ENCODE peak calls at places on chromosomes 3 and 15, in nine cellular contexts. One of them, this sample, is unnamed.
A peak's percentile ranks its signal among the peaks of the same experiment; 100 is the strongest.

GRCh38 chr3:191329654-191330308 is 545 bp downstream of the UTS2B start:
- DNase-seq in neural progenitor cell: peak; percentile 61
- DNase-seq in endothelial cell of umbilical vein: peak; percentile 73
- DNase-seq in fibroblast of lung: peak; percentile 72
- DNase-seq in effector memory CD4-positive, alpha-beta T cell: no peak
- DNase-seq in CD8-positive, alpha-beta T cell: no peak
- DNase-seq in tibial artery: peak; percentile 34
- DNase-seq in SK-N-SH: no peak
- DNase-seq in GM23248: peak; percentile 74
- DNase-seq in this sample: peak; percentile 19

GRCh38 chr15:60328852-60329443 is 68.8 kb downstream of the ANXA2 start:
- DNase-seq in neural progenitor cell: peak; percentile 41
- DNase-seq in endothelial cell of umbilical vein: peak; percentile 40
- DNase-seq in fibroblast of lung: no peak
- DNase-seq in effector memory CD4-positive, alpha-beta T cell: no peak
- DNase-seq in CD8-positive, alpha-beta T cell: peak; percentile 15
- DNase-seq in tibial artery: no peak
- DNase-seq in SK-N-SH: peak; percentile 36
- DNase-seq in GM23248: peak; percentile 63
- DNase-seq in this sample: no peak

GRCh38 chr3:169044341-169045113 is 619.0 kb downstream of the MECOM start:
- DNase-seq in neural progenitor cell: no peak
- DNase-seq in endothelial cell of umbilical vein: peak; percentile 66
- DNase-seq in fibroblast of lung: peak; percentile 89
- DNase-seq in effector memory CD4-positive, alpha-beta T cell: no peak
- DNase-seq in CD8-positive, alpha-beta T cell: no peak
- DNase-seq in tibial artery: no peak
- DNase-seq in SK-N-SH: no peak
- DNase-seq in GM23248: peak; percentile 92
- DNase-seq in this sample: no peak

GRCh38 chr3:107973152-107973551 is 117.7 kb downstream of the CD47 start:
- DNase-seq in neural progenitor cell: no peak
- DNase-seq in endothelial cell of umbilical vein: no peak
- DNase-seq in fibroblast of lung: no peak
- DNase-seq in effector memory CD4-positive, alpha-beta T cell: no peak
- DNase-seq in CD8-positive, alpha-beta T cell: no peak
- DNase-seq in tibial artery: no peak
- DNase-seq in SK-N-SH: no peak
- DNase-seq in GM23248: peak; percentile 44
- DNase-seq in this sample: no peak

GRCh38 chr15:71011503-71012155 is 103.6 kb upstream of the THSD4 start:
- DNase-seq in neural progenitor cell: peak; percentile 51
- DNase-seq in endothelial cell of umbilical vein: peak; percentile 56
- DNase-seq in fibroblast of lung: peak; percentile 69
- DNase-seq in effector memory CD4-positive, alpha-beta T cell: no peak
- DNase-seq in CD8-positive, alpha-beta T cell: no peak
- DNase-seq in tibial artery: no peak
- DNase-seq in SK-N-SH: peak; percentile 6
- DNase-seq in GM23248: peak; percentile 83
- DNase-seq in this sample: no peak

GRCh38 chr15:69595009-69595825 is 142.6 kb downstream of the RPLP1 start:
- DNase-seq in neural progenitor cell: no peak
- DNase-seq in endothelial cell of umbilical vein: no peak
- DNase-seq in fibroblast of lung: peak; percentile 51
- DNase-seq in effector memory CD4-positive, alpha-beta T cell: no peak
- DNase-seq in CD8-positive, alpha-beta T cell: no peak
- DNase-seq in tibial artery: peak; percentile 82
- DNase-seq in SK-N-SH: no peak
- DNase-seq in GM23248: no peak
- DNase-seq in this sample: no peak

GRCh38 chr3:52528596-52529375 is 4.9 kb downstream of the NT5DC2 start:
- DNase-seq in neural progenitor cell: peak; percentile 1
- DNase-seq in endothelial cell of umbilical vein: no peak
- DNase-seq in fibroblast of lung: no peak
- DNase-seq in effector memory CD4-positive, alpha-beta T cell: no peak
- DNase-seq in CD8-positive, alpha-beta T cell: no peak
- DNase-seq in tibial artery: peak; percentile 19
- DNase-seq in SK-N-SH: no peak
- DNase-seq in GM23248: no peak
- DNase-seq in this sample: no peak

GRCh38 chr15:100057281-100057680 is 284.5 kb downstream of the ADAMTS17 start:
- DNase-seq in neural progenitor cell: no peak
- DNase-seq in endothelial cell of umbilical vein: no peak
- DNase-seq in fibroblast of lung: no peak
- DNase-seq in effector memory CD4-positive, alpha-beta T cell: no peak
- DNase-seq in CD8-positive, alpha-beta T cell: no peak
- DNase-seq in tibial artery: no peak
- DNase-seq in SK-N-SH: no peak
- DNase-seq in GM23248: no peak
- DNase-seq in this sample: no peak

GRCh38 chr3:101383156-101383575 is 62.8 kb upstream of the IMPG2 start:
- DNase-seq in neural progenitor cell: peak; percentile 54
- DNase-seq in endothelial cell of umbilical vein: no peak
- DNase-seq in fibroblast of lung: peak; percentile 29
- DNase-seq in effector memory CD4-positive, alpha-beta T cell: no peak
- DNase-seq in CD8-positive, alpha-beta T cell: no peak
- DNase-seq in tibial artery: no peak
- DNase-seq in SK-N-SH: no peak
- DNase-seq in GM23248: no peak
- DNase-seq in this sample: no peak

GRCh38 chr3:183517656-183518055 is 37.9 kb downstream of the KLHL6 start:
- DNase-seq in neural progenitor cell: no peak
- DNase-seq in endothelial cell of umbilical vein: no peak
- DNase-seq in fibroblast of lung: no peak
- DNase-seq in effector memory CD4-positive, alpha-beta T cell: no peak
- DNase-seq in CD8-positive, alpha-beta T cell: no peak
- DNase-seq in tibial artery: no peak
- DNase-seq in SK-N-SH: no peak
- DNase-seq in GM23248: no peak
- DNase-seq in this sample: no peak

GRCh38 chr3:108345492-108346205 is 49.3 kb downstream of the HHLA2 start:
- DNase-seq in neural progenitor cell: no peak
- DNase-seq in endothelial cell of umbilical vein: no peak
- DNase-seq in fibroblast of lung: peak; percentile 53
- DNase-seq in effector memory CD4-positive, alpha-beta T cell: no peak
- DNase-seq in CD8-positive, alpha-beta T cell: no peak
- DNase-seq in tibial artery: no peak
- DNase-seq in SK-N-SH: no peak
- DNase-seq in GM23248: no peak
- DNase-seq in this sample: no peak

GRCh38 chr3:38646062-38646461 is 3.4 kb downstream of the SCN5A start:
- DNase-seq in neural progenitor cell: no peak
- DNase-seq in endothelial cell of umbilical vein: no peak
- DNase-seq in fibroblast of lung: no peak
- DNase-seq in effector memory CD4-positive, alpha-beta T cell: no peak
- DNase-seq in CD8-positive, alpha-beta T cell: peak; percentile 1
- DNase-seq in tibial artery: no peak
- DNase-seq in SK-N-SH: peak; percentile 4
- DNase-seq in GM23248: no peak
- DNase-seq in this sample: no peak

GRCh38 chr3:122629763-122630162 is 50.9 kb upstream of the PARP14 start:
- DNase-seq in neural progenitor cell: no peak
- DNase-seq in endothelial cell of umbilical vein: no peak
- DNase-seq in fibroblast of lung: no peak
- DNase-seq in effector memory CD4-positive, alpha-beta T cell: no peak
- DNase-seq in CD8-positive, alpha-beta T cell: no peak
- DNase-seq in tibial artery: no peak
- DNase-seq in SK-N-SH: no peak
- DNase-seq in GM23248: no peak
- DNase-seq in this sample: no peak

GRCh38 chr15:63277893-63278505 is 594 bp downstream of the APH1B start:
- DNase-seq in neural progenitor cell: peak; percentile 5
- DNase-seq in endothelial cell of umbilical vein: peak; percentile 8
- DNase-seq in fibroblast of lung: no peak
- DNase-seq in effector memory CD4-positive, alpha-beta T cell: no peak
- DNase-seq in CD8-positive, alpha-beta T cell: no peak
- DNase-seq in tibial artery: no peak
- DNase-seq in SK-N-SH: no peak
- DNase-seq in GM23248: peak; percentile 22
- DNase-seq in this sample: no peak

GRCh38 chr15:75578948-75579908 is at the start of gene PTPN9:
- DNase-seq in neural progenitor cell: peak; percentile 96
- DNase-seq in endothelial cell of umbilical vein: peak; percentile 73
- DNase-seq in fibroblast of lung: peak; percentile 81
- DNase-seq in effector memory CD4-positive, alpha-beta T cell: peak; percentile 41
- DNase-seq in CD8-positive, alpha-beta T cell: peak; percentile 68
- DNase-seq in tibial artery: peak; percentile 80
- DNase-seq in SK-N-SH: peak; percentile 93
- DNase-seq in GM23248: peak; percentile 88
- DNase-seq in this sample: peak; percentile 61

GRCh38 chr3:53509494-53509893 is 15.1 kb downstream of the CACNA1D start:
- DNase-seq in neural progenitor cell: no peak
- DNase-seq in endothelial cell of umbilical vein: no peak
- DNase-seq in fibroblast of lung: no peak
- DNase-seq in effector memory CD4-positive, alpha-beta T cell: no peak
- DNase-seq in CD8-positive, alpha-beta T cell: no peak
- DNase-seq in tibial artery: no peak
- DNase-seq in SK-N-SH: no peak
- DNase-seq in GM23248: no peak
- DNase-seq in this sample: no peak

GRCh38 chr3:143000525-143000924 is 845 bp upstream of the U2SURP start:
- DNase-seq in neural progenitor cell: peak; percentile 41
- DNase-seq in endothelial cell of umbilical vein: no peak
- DNase-seq in fibroblast of lung: peak; percentile 84
- DNase-seq in effector memory CD4-positive, alpha-beta T cell: no peak
- DNase-seq in CD8-positive, alpha-beta T cell: no peak
- DNase-seq in tibial artery: no peak
- DNase-seq in SK-N-SH: peak; percentile 26
- DNase-seq in GM23248: peak; percentile 62
- DNase-seq in this sample: no peak

GRCh38 chr3:48130321-48130881 is 57.8 kb downstream of the CDC25A start:
- DNase-seq in neural progenitor cell: no peak
- DNase-seq in endothelial cell of umbilical vein: peak; percentile 96
- DNase-seq in fibroblast of lung: peak; percentile 97
- DNase-seq in effector memory CD4-positive, alpha-beta T cell: no peak
- DNase-seq in CD8-positive, alpha-beta T cell: no peak
- DNase-seq in tibial artery: peak; percentile 51
- DNase-seq in SK-N-SH: no peak
- DNase-seq in GM23248: peak; percentile 80
- DNase-seq in this sample: no peak

GRCh38 chr15:24832282-24832681 is 122.5 kb upstream of the SNRPN start:
- DNase-seq in neural progenitor cell: no peak
- DNase-seq in endothelial cell of umbilical vein: no peak
- DNase-seq in fibroblast of lung: no peak
- DNase-seq in effector memory CD4-positive, alpha-beta T cell: no peak
- DNase-seq in CD8-positive, alpha-beta T cell: no peak
- DNase-seq in tibial artery: no peak
- DNase-seq in SK-N-SH: no peak
- DNase-seq in GM23248: no peak
- DNase-seq in this sample: no peak
- H3K9me3 ChIP-seq in neural progenitor cell: no peaks in the 10 kb centered on the region
- H3K9me3 ChIP-seq in endothelial cell of umbilical vein: no peaks in the 10 kb centered on the region
- H3K9me3 ChIP-seq in fibroblast of lung: no peaks in the 10 kb centered on the region
- H3K9me3 ChIP-seq in effector memory CD4-positive, alpha-beta T cell: no peaks in the 10 kb centered on the region
- H3K9me3 ChIP-seq in CD8-positive, alpha-beta T cell: no peaks in the 10 kb centered on the region
- H3K9me3 ChIP-seq in tibial artery: no peaks in the 10 kb centered on the region
- H3K9me3 ChIP-seq in SK-N-SH: no peaks in the 10 kb centered on the region
- H3K9me3 ChIP-seq in GM23248: no peaks in the 10 kb centered on the region
- H3K9me3 ChIP-seq in this sample: no peaks in the 10 kb centered on the region

DNA sequence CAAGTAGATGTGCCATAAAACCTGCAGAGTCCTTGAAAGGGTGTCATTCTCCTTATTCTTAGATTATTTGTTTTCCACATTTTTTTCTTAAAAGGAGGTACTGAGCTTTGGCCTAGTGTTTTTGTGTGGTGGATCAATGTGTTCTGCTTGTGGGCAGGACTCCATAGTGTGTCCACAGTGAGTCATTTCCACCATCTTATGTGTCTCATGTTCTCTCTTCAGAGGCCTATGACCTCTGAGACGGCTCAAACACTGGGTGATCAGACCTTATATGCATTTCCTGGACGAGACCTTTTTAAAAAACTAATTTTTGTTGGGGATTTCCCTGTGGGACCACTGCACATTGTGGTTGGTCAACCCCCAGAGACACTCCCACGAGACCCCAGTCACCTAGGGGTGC is 93.4 kb downstream of the CHCHD4 start:
- DNase-seq in neural progenitor cell: no peak
- DNase-seq in endothelial cell of umbilical vein: no peak
- DNase-seq in fibroblast of lung: no peak
- DNase-seq in effector memory CD4-positive, alpha-beta T cell: no peak
- DNase-seq in CD8-positive, alpha-beta T cell: no peak
- DNase-seq in tibial artery: no peak
- DNase-seq in SK-N-SH: no peak
- DNase-seq in GM23248: peak; percentile 3
- DNase-seq in this sample: no peak
- H3K9me3 ChIP-seq in neural progenitor cell: peaks cover 2% of the 10 kb centered on the region
- H3K9me3 ChIP-seq in endothelial cell of umbilical vein: no peaks in the 10 kb centered on the region
- H3K9me3 ChIP-seq in fibroblast of lung: no peaks in the 10 kb centered on the region
- H3K9me3 ChIP-seq in effector memory CD4-positive, alpha-beta T cell: no peaks in the 10 kb centered on the region
- H3K9me3 ChIP-seq in CD8-positive, alpha-beta T cell: no peaks in the 10 kb centered on the region
- H3K9me3 ChIP-seq in tibial artery: no peaks in the 10 kb centered on the region
- H3K9me3 ChIP-seq in SK-N-SH: peaks cover 4% of the 10 kb centered on the region
- H3K9me3 ChIP-seq in GM23248: no peaks in the 10 kb centered on the region
- H3K9me3 ChIP-seq in this sample: no peaks in the 10 kb centered on the region

GRCh38 chr3:26721047-26721446 is 98.5 kb downstream of the LRRC3B start:
- DNase-seq in neural progenitor cell: no peak
- DNase-seq in endothelial cell of umbilical vein: no peak
- DNase-seq in fibroblast of lung: no peak
- DNase-seq in effector memory CD4-positive, alpha-beta T cell: no peak
- DNase-seq in CD8-positive, alpha-beta T cell: no peak
- DNase-seq in tibial artery: no peak
- DNase-seq in SK-N-SH: no peak
- DNase-seq in GM23248: no peak
- DNase-seq in this sample: no peak
- H3K9me3 ChIP-seq in neural progenitor cell: peaks cover 5% of the 10 kb centered on the region
- H3K9me3 ChIP-seq in endothelial cell of umbilical vein: peaks cover 4% of the 10 kb centered on the region
- H3K9me3 ChIP-seq in fibroblast of lung: no peaks in the 10 kb centered on the region
- H3K9me3 ChIP-seq in effector memory CD4-positive, alpha-beta T cell: no peaks in the 10 kb centered on the region
- H3K9me3 ChIP-seq in CD8-positive, alpha-beta T cell: no peaks in the 10 kb centered on the region
- H3K9me3 ChIP-seq in tibial artery: no peaks in the 10 kb centered on the region
- H3K9me3 ChIP-seq in SK-N-SH: no peaks in the 10 kb centered on the region
- H3K9me3 ChIP-seq in GM23248: no peaks in the 10 kb centered on the region
- H3K9me3 ChIP-seq in this sample: no peaks in the 10 kb centered on the region

GRCh38 chr15:87687176-87687890 is 569.2 kb downstream of the NTRK3 start:
- DNase-seq in neural progenitor cell: no peak
- DNase-seq in endothelial cell of umbilical vein: no peak
- DNase-seq in fibroblast of lung: no peak
- DNase-seq in effector memory CD4-positive, alpha-beta T cell: no peak
- DNase-seq in CD8-positive, alpha-beta T cell: no peak
- DNase-seq in tibial artery: no peak
- DNase-seq in SK-N-SH: peak; percentile 8
- DNase-seq in GM23248: no peak
- DNase-seq in this sample: no peak

GRCh38 chr15:87686308-87686707 is 570.2 kb downstream of the NTRK3 start:
- DNase-seq in neural progenitor cell: no peak
- DNase-seq in endothelial cell of umbilical vein: no peak
- DNase-seq in fibroblast of lung: no peak
- DNase-seq in effector memory CD4-positive, alpha-beta T cell: no peak
- DNase-seq in CD8-positive, alpha-beta T cell: no peak
- DNase-seq in tibial artery: no peak
- DNase-seq in SK-N-SH: no peak
- DNase-seq in GM23248: peak; percentile 13
- DNase-seq in this sample: no peak

GRCh38 chr15:87681054-87681453 is 575.5 kb downstream of the NTRK3 start:
- DNase-seq in neural progenitor cell: no peak
- DNase-seq in endothelial cell of umbilical vein: no peak
- DNase-seq in fibroblast of lung: no peak
- DNase-seq in effector memory CD4-positive, alpha-beta T cell: no peak
- DNase-seq in CD8-positive, alpha-beta T cell: no peak
- DNase-seq in tibial artery: no peak
- DNase-seq in SK-N-SH: no peak
- DNase-seq in GM23248: no peak
- DNase-seq in this sample: no peak

GRCh38 chr15:87680200-87680599 is 576.3 kb downstream of the NTRK3 start:
- DNase-seq in neural progenitor cell: no peak
- DNase-seq in endothelial cell of umbilical vein: no peak
- DNase-seq in fibroblast of lung: peak; percentile 38
- DNase-seq in effector memory CD4-positive, alpha-beta T cell: no peak
- DNase-seq in CD8-positive, alpha-beta T cell: no peak
- DNase-seq in tibial artery: no peak
- DNase-seq in SK-N-SH: no peak
- DNase-seq in GM23248: no peak
- DNase-seq in this sample: no peak

GRCh38 chr15:87682527-87682926 is 574.0 kb downstream of the NTRK3 start:
- DNase-seq in neural progenitor cell: no peak
- DNase-seq in endothelial cell of umbilical vein: no peak
- DNase-seq in fibroblast of lung: no peak
- DNase-seq in effector memory CD4-positive, alpha-beta T cell: no peak
- DNase-seq in CD8-positive, alpha-beta T cell: no peak
- DNase-seq in tibial artery: no peak
- DNase-seq in SK-N-SH: no peak
- DNase-seq in GM23248: no peak
- DNase-seq in this sample: no peak
- H3K9me3 ChIP-seq in neural progenitor cell: no peaks in the 10 kb centered on the region
- H3K9me3 ChIP-seq in endothelial cell of umbilical vein: peaks cover 4% of the 10 kb centered on the region
- H3K9me3 ChIP-seq in fibroblast of lung: no peaks in the 10 kb centered on the region
- H3K9me3 ChIP-seq in effector memory CD4-positive, alpha-beta T cell: no peaks in the 10 kb centered on the region
- H3K9me3 ChIP-seq in CD8-positive, alpha-beta T cell: peaks cover 4% of the 10 kb centered on the region
- H3K9me3 ChIP-seq in tibial artery: no peaks in the 10 kb centered on the region
- H3K9me3 ChIP-seq in SK-N-SH: no peaks in the 10 kb centered on the region
- H3K9me3 ChIP-seq in GM23248: no peaks in the 10 kb centered on the region
- H3K9me3 ChIP-seq in this sample: no peaks in the 10 kb centered on the region